ENCODE peak calls at places on chromosome 1, in eight cellular contexts. Q is thoracic aorta; W is HT1080; E is hypothalamus; Y is SHP77; S is stimulated activated CD4-positive, alpha-beta T cell treated with anti-CD3 and anti-CD28 coated beads, Interleukin-15, amount 100 ng/mL, for 24 hours; R is stimulated activated CD8-positive, alpha-beta memory T cell treated with anti-CD3 and anti-CD28 coated beads, Interleukin-4, amount 100 ng/mL, for 1 hour; I is cardiac muscle cell. U is an unnamed sample.

GRCh38 chr1:166906647-166907046 is 30.6 kb upstream of the TADA1 start:
- DNase-seq in Q (no peak), W (no peak), E (no peak), Y (no peak), S (no peak), R (no peak), I (no peak), U (peak)

GRCh38 chr1:224995602-224996001 is 66.1 kb downstream of the DNAH14 start:
- DNase-seq in Q (no peak), W (no peak), E (no peak), Y (no peak), S (no peak), R (no peak), I (no peak), U (no peak)

GRCh38 chr1:54627181-54627580 is 3.9 kb upstream of the FAM151A start:
- DNase-seq in Q (no peak), W (no peak), E (no peak), Y (no peak), S (no peak), R (no peak), I (no peak), U (no peak)

GRCh38 chr1:158496379-158496778 is 24.4 kb downstream of the OR10R2 start:
- DNase-seq in Q (no peak), W (peak), E (no peak), Y (no peak), S (no peak), R (no peak), I (peak), U (peak)

GRCh38 chr1:70745199-70745598 is 302.4 kb downstream of the PTGER3 start:
- DNase-seq in Q (no peak), W (peak), E (no peak), Y (peak), S (no peak), R (no peak), I (no peak), U (no peak)

GRCh38 chr1:186775881-186776560 is 52.7 kb upstream of the PLA2G4A start:
- DNase-seq in Q (no peak), W (no peak), E (no peak), Y (no peak), S (no peak), R (no peak), I (no peak), U (peak)

GRCh38 chr1:22255341-22256212 is 112.7 kb upstream of the WNT4 start:
- DNase-seq in Q (no peak), W (no peak), E (no peak), Y (no peak), S (no peak), R (no peak), I (no peak), U (no peak)

GRCh38 chr1:54980046-54980527 is 341 bp upstream of the TMEM61 start:
- DNase-seq in Q (no peak), W (no peak), E (no peak), Y (no peak), S (no peak), R (no peak), I (no peak), U (no peak)

GRCh38 chr1:89607156-89607555 is 25.8 kb upstream of the LRRC8C start:
- DNase-seq in Q (no peak), W (no peak), E (no peak), Y (no peak), S (peak), R (no peak), I (no peak), U (no peak)

U was measured in M059J.